ENCODE peak calls at places on chromosome 19, in four cellular contexts. K is breast epithelium, N is ascending aorta, Z is body of pancreas. L is an unnamed sample. For H3K36me3, the result is how much of the 10 kb centered on the place peaks cover.

GRCh38 chr19:53871448-53871847 is 3.8 kb downstream of the MYADM start:
- DNase-seq in K (no peak), N (no peak), Z (no peak), L (no peak)

GRCh38 chr19:29663861-29664752 is 1.2 kb upstream of the PLEKHF1 start:
- DNase-seq in K (peak), N (no peak), Z (no peak), L (no peak)

GRCh38 chr19:9128171-9128570 is 1.4 kb upstream of the OR7G3 start:
- DNase-seq in K (no peak), N (no peak), Z (no peak), L (no peak)

GRCh38 chr19:47765522-47766358 is 12.8 kb upstream of the SELENOW start:
- DNase-seq in K (no peak), N (no peak), Z (peak), L (peak)

GRCh38 chr19:48271531-48272151 is 1.8 kb downstream of the ZNF114 start:
- DNase-seq in K (no peak), N (peak), Z (peak), L (peak)

GRCh38 chr19:42074513-42075363 is 1.2 kb upstream of the ZNF574 start:
- DNase-seq in K (peak), N (peak), Z (peak), L (no peak)

GRCh38 chr19:18768046-18768771 is 22.9 kb downstream of the COMP start:
- DNase-seq in K (no peak), N (no peak), Z (no peak), L (no peak)

GRCh38 chr19:16366433-16367268 is 42.0 kb downstream of the KLF2 start:
- DNase-seq in K (no peak), N (no peak), Z (no peak), L (no peak)

GRCh38 chr19:5677597-5677996 is 2.7 kb downstream of the MICOS13 start:
- DNase-seq in K (no peak), N (no peak), Z (no peak), L (no peak)

GRCh38 chr19:18576383-18576782 is 4.7 kb downstream of the UBA52 start:
- DNase-seq in K (no peak), N (no peak), Z (no peak), L (no peak)

GRCh38 chr19:3682741-3683404 is 17.4 kb downstream of the PIP5K1C start:
- DNase-seq in K (no peak), N (no peak), Z (no peak), L (no peak)

GRCh38 chr19:2341247-2341705 is 12.8 kb downstream of the SPPL2B start:
- DNase-seq in K (no peak), N (no peak), Z (no peak), L (no peak)

GRCh38 chr19:9793051-9793591 is 24.6 kb upstream of the ZNF846 start:
- DNase-seq in K (peak), N (peak), Z (peak), L (no peak)

GRCh38 chr19:45443462-45444317 is 20.0 kb upstream of the ERCC1 start:
- DNase-seq in K (peak), N (peak), Z (peak), L (peak)

GRCh38 chr19:51166846-51167490 is 24.9 kb downstream of the SIGLEC7 start:
- DNase-seq in K (no peak), N (no peak), Z (no peak), L (peak)

GRCh38 chr19:34171539-34171876 is 796 bp upstream of the LSM14A start:
- DNase-seq in K (no peak), N (no peak), Z (no peak), L (no peak)

GRCh38 chr19:3360494-3361383 is 5.6 kb upstream of the NFIC start:
- DNase-seq in K (peak), N (peak), Z (peak), L (no peak)

GRCh38 chr19:1211494-1212234 is 6.1 kb downstream of the STK11 start:
- DNase-seq in K (peak), N (no peak), Z (peak), L (no peak)

GRCh38 chr19:1216756-1217155 is 11.2 kb downstream of the STK11 start:
- DNase-seq in K (no peak), N (no peak), Z (no peak), L (no peak)

GRCh38 chr19:1214299-1214861 is 8.8 kb downstream of the STK11 start:
- DNase-seq in K (no peak), N (no peak), Z (no peak), L (no peak)

GRCh38 chr19:1214862-1215731 is 9.5 kb downstream of the STK11 start:
- DNase-seq in K (no peak), N (peak), Z (peak), L (no peak)

GRCh38 chr19:1213391-1214286 is 8.1 kb downstream of the STK11 start:
- DNase-seq in K (peak), N (peak), Z (peak), L (peak)
- H3K4me3 ChIP-seq in K (peak), N (peak), Z (no peak), L (no peak)

DNA sequence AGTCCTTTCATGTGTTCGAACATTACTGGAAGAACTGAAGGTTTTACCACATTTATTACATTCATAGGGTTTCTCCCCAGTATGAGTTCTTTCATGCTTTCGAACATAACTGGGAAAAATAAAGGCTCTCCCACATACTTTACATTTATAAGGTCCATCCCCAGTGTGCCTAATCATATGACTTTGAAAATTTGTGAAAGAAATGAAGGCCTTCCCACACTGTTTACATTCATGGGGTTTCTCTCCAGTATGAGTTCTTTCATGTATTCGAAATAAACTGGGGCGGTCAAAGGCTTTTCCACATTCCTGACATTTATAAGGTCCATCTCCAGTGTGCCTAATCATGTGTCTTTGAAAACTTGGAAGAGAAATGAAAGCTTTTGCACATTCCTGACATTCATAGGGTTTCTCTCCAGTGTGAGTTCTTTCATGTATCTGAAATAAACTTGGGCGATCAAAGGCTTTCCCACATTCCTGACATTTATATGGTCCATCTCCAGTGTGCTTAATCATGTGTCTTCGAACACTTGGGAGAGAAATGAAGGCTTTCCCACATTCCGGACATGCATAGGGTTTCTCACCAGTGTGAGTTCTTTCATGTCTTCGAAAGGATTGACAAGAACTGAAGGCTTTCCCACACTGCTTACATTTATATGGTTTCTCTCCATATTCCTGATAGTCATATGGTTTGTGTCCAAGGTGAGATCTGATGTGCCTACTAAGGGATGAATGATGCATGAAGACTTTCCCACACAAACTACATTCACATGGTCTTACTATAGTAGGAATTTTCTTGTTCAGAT is 24.0 kb downstream of the ZNF564 start:
- DNase-seq in K (no peak), N (no peak), Z (no peak), L (no peak)
- H3K36me3 ChIP-seq in K (under half), N (half or more), Z (under half), L (under half)

GRCh38 chr19:13856530-13856929 is 20.4 kb upstream of the NANOS3 start:
- DNase-seq in K (no peak), N (no peak), Z (no peak), L (no peak)
- H3K4me3 ChIP-seq in K (no peak), N (no peak), Z (no peak), L (no peak)

DNA sequence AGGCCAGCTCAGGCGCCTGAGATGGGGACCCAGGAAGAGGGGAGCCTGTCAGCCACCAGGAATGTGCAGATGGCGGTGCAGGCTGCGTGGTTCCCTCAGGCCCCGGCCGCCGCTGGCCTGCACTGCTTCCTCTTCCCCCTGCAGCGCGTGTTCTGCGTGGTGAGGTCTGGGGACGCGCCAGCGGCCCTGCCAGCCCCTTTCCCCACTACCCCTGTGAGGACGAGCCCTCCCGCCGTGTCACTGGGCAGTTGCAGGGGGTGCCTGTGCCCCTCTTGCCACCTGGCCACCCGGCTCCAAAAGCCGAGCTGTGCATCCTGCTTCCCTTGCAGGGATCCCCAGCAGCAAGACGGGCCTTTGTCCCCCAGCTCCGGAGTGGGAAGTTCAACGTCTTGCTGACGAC is 58.4 kb downstream of the SMARCA4 start:
- DNase-seq in K (no peak), N (no peak), Z (no peak), L (no peak)
- H3K36me3 ChIP-seq in K (under half), N (half or more), Z (under half), L (under half)

DNA sequence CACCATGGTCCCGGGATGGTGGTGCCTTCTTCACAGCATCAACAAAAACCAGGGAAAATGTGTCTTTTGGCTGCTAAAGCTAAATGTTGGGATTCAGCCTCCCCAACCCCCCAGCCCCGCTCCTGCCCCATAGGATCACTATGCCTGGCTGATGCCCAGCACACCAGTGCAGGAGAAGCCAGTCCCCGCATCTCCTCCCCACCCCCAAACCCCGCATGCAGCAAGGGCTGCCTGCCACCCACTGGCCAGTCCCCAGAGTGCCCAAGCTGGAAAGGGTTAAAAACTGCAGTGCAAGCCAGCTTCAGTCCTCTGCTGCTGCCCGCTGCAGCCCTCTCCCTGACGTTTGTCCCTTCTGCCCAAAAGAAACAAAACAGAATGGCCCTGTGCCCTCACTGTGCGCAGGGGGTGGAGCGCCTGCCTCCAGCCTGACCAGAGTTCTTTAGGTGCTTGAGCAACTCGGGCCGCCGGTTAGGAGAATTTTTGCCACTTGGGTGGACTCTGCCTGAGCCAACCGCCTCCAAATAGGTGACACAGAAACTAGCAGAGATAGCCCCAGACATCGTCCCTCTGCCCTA is 3.7 kb downstream of the CALM3 start:
- DNase-seq in K (no peak), N (peak), Z (no peak), L (no peak)
- H3K4me3 ChIP-seq in K (no peak), N (peak), Z (no peak), L (no peak)

GRCh38 chr19:409515-410242 is 732 bp upstream of the C2CD4C start:
- DNase-seq in K (no peak), N (peak), Z (peak), L (no peak)
- H3K36me3 ChIP-seq in K (under half), N (under half), Z (under half), L (under half)

GRCh38 chr19:49297403-49297802 is 27.6 kb downstream of the SLC6A16 start:
- DNase-seq in K (no peak), N (no peak), Z (no peak), L (no peak)

GRCh38 chr19:49290517-49290916 is 34.5 kb downstream of the SLC6A16 start:
- DNase-seq in K (no peak), N (no peak), Z (no peak), L (no peak)

GRCh38 chr19:49295208-49295880 is 29.6 kb downstream of the SLC6A16 start:
- DNase-seq in K (no peak), N (no peak), Z (no peak), L (no peak)

GRCh38 chr19:49294401-49294800 is 30.6 kb downstream of the SLC6A16 start:
- DNase-seq in K (no peak), N (no peak), Z (no peak), L (no peak)
- H3K4me3 ChIP-seq in K (no peak), N (no peak), Z (no peak), L (no peak)